ENCODE peak calls at places on chromosome 11, in ten cellular contexts. One of them, this sample, is unnamed.

GRCh38 chr11:39975091-39975490 is 1484.4 kb downstream of the LRRC4C start:
- DNase-seq in CD8-positive, alpha-beta memory T cell: no peak
- DNase-seq in kidney tubule cell: no peak
- DNase-seq in NCI-H2081: no peak
- DNase-seq in activated CD8-positive, alpha-beta memory T cell treated with anti-CD3 and anti-CD28 coated beads, Interleukin-2, amount 50 U/mL, for 48 hours: no peak
- DNase-seq in T-cell: no peak
- DNase-seq in NAMALWA: no peak
- DNase-seq in neural crest cell: no peak
- DNase-seq in CD4-positive, alpha-beta memory T cell: no peak
- DNase-seq in GM23338: no peak
- DNase-seq in this sample: no peak

GRCh38 chr11:130426223-130427048 is 2.0 kb downstream of the ADAMTS8 start:
- DNase-seq in CD8-positive, alpha-beta memory T cell: no peak
- DNase-seq in kidney tubule cell: no peak
- DNase-seq in NCI-H2081: peak; percentile 15
- DNase-seq in activated CD8-positive, alpha-beta memory T cell treated with anti-CD3 and anti-CD28 coated beads, Interleukin-2, amount 50 U/mL, for 48 hours: no peak
- DNase-seq in T-cell: no peak
- DNase-seq in NAMALWA: no peak
- DNase-seq in neural crest cell: no peak
- DNase-seq in CD4-positive, alpha-beta memory T cell: no peak
- DNase-seq in GM23338: no peak
- DNase-seq in this sample: no peak

GRCh38 chr11:123580137-123580536 is 74.3 kb downstream of the SCN3B start:
- DNase-seq in CD8-positive, alpha-beta memory T cell: no peak
- DNase-seq in kidney tubule cell: no peak
- DNase-seq in NCI-H2081: no peak
- DNase-seq in activated CD8-positive, alpha-beta memory T cell treated with anti-CD3 and anti-CD28 coated beads, Interleukin-2, amount 50 U/mL, for 48 hours: no peak
- DNase-seq in T-cell: no peak
- DNase-seq in NAMALWA: no peak
- DNase-seq in neural crest cell: no peak
- DNase-seq in CD4-positive, alpha-beta memory T cell: no peak
- DNase-seq in GM23338: no peak
- DNase-seq in this sample: no peak

GRCh38 chr11:111320728-111321568 is 22.6 kb downstream of the POU2AF3 start:
- DNase-seq in CD8-positive, alpha-beta memory T cell: no peak
- DNase-seq in kidney tubule cell: no peak
- DNase-seq in NCI-H2081: no peak
- DNase-seq in activated CD8-positive, alpha-beta memory T cell treated with anti-CD3 and anti-CD28 coated beads, Interleukin-2, amount 50 U/mL, for 48 hours: no peak
- DNase-seq in T-cell: no peak
- DNase-seq in NAMALWA: no peak
- DNase-seq in neural crest cell: no peak
- DNase-seq in CD4-positive, alpha-beta memory T cell: no peak
- DNase-seq in GM23338: peak; percentile 27
- DNase-seq in this sample: no peak

GRCh38 chr11:122633219-122633829 is 22.2 kb upstream of the UBASH3B start:
- DNase-seq in CD8-positive, alpha-beta memory T cell: peak; percentile 25
- DNase-seq in kidney tubule cell: peak; percentile 66
- DNase-seq in NCI-H2081: peak; percentile 7
- DNase-seq in activated CD8-positive, alpha-beta memory T cell treated with anti-CD3 and anti-CD28 coated beads, Interleukin-2, amount 50 U/mL, for 48 hours: no peak
- DNase-seq in T-cell: no peak
- DNase-seq in NAMALWA: peak; percentile 67
- DNase-seq in neural crest cell: no peak
- DNase-seq in CD4-positive, alpha-beta memory T cell: peak; percentile 39
- DNase-seq in GM23338: peak; percentile 73
- DNase-seq in this sample: no peak

GRCh38 chr11:73317373-73317772 is 9.3 kb downstream of the ARHGEF17 start:
- DNase-seq in CD8-positive, alpha-beta memory T cell: no peak
- DNase-seq in kidney tubule cell: no peak
- DNase-seq in NCI-H2081: no peak
- DNase-seq in activated CD8-positive, alpha-beta memory T cell treated with anti-CD3 and anti-CD28 coated beads, Interleukin-2, amount 50 U/mL, for 48 hours: no peak
- DNase-seq in T-cell: no peak
- DNase-seq in NAMALWA: no peak
- DNase-seq in neural crest cell: no peak
- DNase-seq in CD4-positive, alpha-beta memory T cell: no peak
- DNase-seq in GM23338: no peak
- DNase-seq in this sample: no peak

GRCh38 chr11:129090056-129090455 is 102.1 kb downstream of the ARHGAP32 start:
- DNase-seq in CD8-positive, alpha-beta memory T cell: no peak
- DNase-seq in kidney tubule cell: peak; percentile 17
- DNase-seq in NCI-H2081: no peak
- DNase-seq in activated CD8-positive, alpha-beta memory T cell treated with anti-CD3 and anti-CD28 coated beads, Interleukin-2, amount 50 U/mL, for 48 hours: no peak
- DNase-seq in T-cell: no peak
- DNase-seq in NAMALWA: no peak
- DNase-seq in neural crest cell: no peak
- DNase-seq in CD4-positive, alpha-beta memory T cell: no peak
- DNase-seq in GM23338: no peak
- DNase-seq in this sample: no peak

GRCh38 chr11:64916040-64916847 is 765 bp downstream of the ATG2A start:
- DNase-seq in CD8-positive, alpha-beta memory T cell: peak; percentile 63
- DNase-seq in kidney tubule cell: peak; percentile 55
- DNase-seq in NCI-H2081: peak; percentile 5
- DNase-seq in activated CD8-positive, alpha-beta memory T cell treated with anti-CD3 and anti-CD28 coated beads, Interleukin-2, amount 50 U/mL, for 48 hours: peak; percentile 72
- DNase-seq in T-cell: peak; percentile 34
- DNase-seq in NAMALWA: peak; percentile 66
- DNase-seq in neural crest cell: no peak
- DNase-seq in CD4-positive, alpha-beta memory T cell: peak; percentile 64
- DNase-seq in GM23338: peak; percentile 62
- DNase-seq in this sample: no peak

GRCh38 chr11:69209936-69210659 is 54.4 kb downstream of the SMIM38 start:
- DNase-seq in CD8-positive, alpha-beta memory T cell: no peak
- DNase-seq in kidney tubule cell: peak; percentile 14
- DNase-seq in NCI-H2081: no peak
- DNase-seq in activated CD8-positive, alpha-beta memory T cell treated with anti-CD3 and anti-CD28 coated beads, Interleukin-2, amount 50 U/mL, for 48 hours: no peak
- DNase-seq in T-cell: no peak
- DNase-seq in NAMALWA: no peak
- DNase-seq in neural crest cell: no peak
- DNase-seq in CD4-positive, alpha-beta memory T cell: no peak
- DNase-seq in GM23338: no peak
- DNase-seq in this sample: no peak

GRCh38 chr11:92964471-92964870 is 5.0 kb upstream of the MTNR1B start:
- DNase-seq in CD8-positive, alpha-beta memory T cell: no peak
- DNase-seq in kidney tubule cell: no peak
- DNase-seq in NCI-H2081: no peak
- DNase-seq in activated CD8-positive, alpha-beta memory T cell treated with anti-CD3 and anti-CD28 coated beads, Interleukin-2, amount 50 U/mL, for 48 hours: no peak
- DNase-seq in T-cell: no peak
- DNase-seq in NAMALWA: no peak
- DNase-seq in neural crest cell: no peak
- DNase-seq in CD4-positive, alpha-beta memory T cell: no peak
- DNase-seq in GM23338: no peak
- DNase-seq in this sample: no peak

This sample was measured in B cell.